ENCODE peak calls at places on chromosomes 5 and 9, in four cellular contexts. R, G, W and F are unnamed samples. For H3K27me3, H3K9me3 and H3K4me1, the result is how much of the 10 kb centered on the place peaks cover.

GRCh38 chr9:81506941-81507864 is 182.1 kb downstream of the TLE1 start:
- DNase-seq in R (no peak), G (no peak), W (no peak), F (no peak)

GRCh38 chr5:52582313-52582712 is 205.4 kb upstream of the ITGA1 start:
- DNase-seq in R (no peak), G (no peak), W (no peak), F (no peak)

GRCh38 chr9:91659529-91660294 is 236.1 kb upstream of the NFIL3 start:
- DNase-seq in R (no peak), G (no peak), W (no peak), F (peak)

GRCh38 chr5:72070519-72070918 is 36.8 kb upstream of the MAP1B start:
- DNase-seq in R (no peak), G (no peak), W (no peak), F (no peak)

GRCh38 chr5:77641963-77642589 is 3.6 kb upstream of the OTP start:
- DNase-seq in R (no peak), G (no peak), W (no peak), F (no peak)

GRCh38 chr9:76353280-76353679 is 40.9 kb downstream of the RFK start:
- DNase-seq in R (no peak), G (no peak), W (no peak), F (peak)

GRCh38 chr5:116788851-116789403 is 214.3 kb upstream of the SEMA6A start:
- DNase-seq in R (no peak), G (no peak), W (no peak), F (no peak)

GRCh38 chr9:20659474-20659962 is 24.5 kb upstream of the FOCAD start:
- DNase-seq in R (no peak), G (no peak), W (no peak), F (no peak)

GRCh38 chr5:55421074-55421529 is 113.3 kb downstream of the MTREX start:
- DNase-seq in R (no peak), G (no peak), W (no peak), F (peak)

GRCh38 chr9:76866689-76867088 is 39.2 kb downstream of the PRUNE2 start:
- DNase-seq in R (no peak), G (no peak), W (no peak), F (peak)

GRCh38 chr5:149892594-149892993 is 52.0 kb downstream of the PDE6A start:
- DNase-seq in R (no peak), G (no peak), W (no peak), F (no peak)

GRCh38 chr5:545641-546375 is 21.6 kb upstream of the SLC9A3 start:
- DNase-seq in R (no peak), G (peak), W (peak), F (no peak)

GRCh38 chr5:54457094-54457531 is 1.6 kb downstream of the HSPB3 start:
- DNase-seq in R (peak), G (no peak), W (no peak), F (peak)

GRCh38 chr9:92749071-92749933 is 15.3 kb downstream of the BICD2 start:
- DNase-seq in R (no peak), G (no peak), W (no peak), F (no peak)

GRCh38 chr5:104643320-104643719 is 1080.7 kb upstream of the NUDT12 start:
- DNase-seq in R (no peak), G (no peak), W (no peak), F (no peak)

GRCh38 chr5:32494827-32495226 is 50.3 kb upstream of the ZFR start:
- DNase-seq in R (no peak), G (no peak), W (no peak), F (no peak)

GRCh38 chr5:93596676-93597441 is 13.8 kb downstream of the NR2F1 start:
- DNase-seq in R (peak), G (peak), W (no peak), F (no peak)

GRCh38 chr9:127773981-127774380 is 4.5 kb downstream of the SH2D3C start:
- DNase-seq in R (no peak), G (no peak), W (no peak), F (no peak)

GRCh38 chr9:78707481-78707977 is 410.6 kb downstream of the PSAT1 start:
- DNase-seq in R (no peak), G (no peak), W (no peak), F (peak)

GRCh38 chr9:101324245-101324804 is 60.5 kb downstream of the BAAT start:
- DNase-seq in R (peak), G (no peak), W (no peak), F (no peak)

GRCh38 chr5:159095218-159095617 is 4.5 kb downstream of the EBF1 start:
- DNase-seq in R (no peak), G (no peak), W (no peak), F (no peak)

GRCh38 chr5:159095882-159096554 is 3.7 kb downstream of the EBF1 start:
- DNase-seq in R (no peak), G (no peak), W (no peak), F (no peak)

GRCh38 chr5:159092288-159092687 is 7.4 kb downstream of the EBF1 start:
- DNase-seq in R (no peak), G (no peak), W (no peak), F (no peak)

GRCh38 chr5:159096555-159097460 is 2.9 kb downstream of the EBF1 start:
- DNase-seq in R (no peak), G (no peak), W (no peak), F (no peak)

GRCh38 chr5:159094745-159095144 is 5.0 kb downstream of the EBF1 start:
- DNase-seq in R (no peak), G (no peak), W (peak), F (peak)
- H3K27me3 ChIP-seq in R (under half), G (under half), W (under half), F (under half)

DNA sequence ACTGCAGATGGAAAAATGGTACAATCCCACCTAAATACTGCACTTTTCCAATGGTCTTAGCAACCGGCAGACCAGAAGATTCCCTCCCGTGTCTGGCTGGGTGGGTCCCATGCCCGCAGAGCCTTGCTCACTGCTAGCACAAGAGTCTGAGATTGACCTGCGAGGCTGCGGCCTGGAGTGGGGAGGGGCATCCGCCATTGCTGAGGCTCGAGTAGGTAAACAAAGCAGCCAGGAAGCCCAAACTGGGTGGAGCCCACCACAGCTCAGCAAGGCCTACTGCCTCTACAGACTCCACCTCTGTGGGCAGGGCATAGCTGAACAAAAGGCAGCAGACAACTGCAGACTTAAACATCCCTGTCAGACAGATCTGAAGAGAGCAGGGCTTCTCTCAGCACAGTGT is 221.6 kb upstream of the CTNND2 start:
- DNase-seq in R (no peak), G (no peak), W (no peak), F (no peak)
- H3K9me3 ChIP-seq in R (under half), G (under half), W (under half), F (under half)

DNA sequence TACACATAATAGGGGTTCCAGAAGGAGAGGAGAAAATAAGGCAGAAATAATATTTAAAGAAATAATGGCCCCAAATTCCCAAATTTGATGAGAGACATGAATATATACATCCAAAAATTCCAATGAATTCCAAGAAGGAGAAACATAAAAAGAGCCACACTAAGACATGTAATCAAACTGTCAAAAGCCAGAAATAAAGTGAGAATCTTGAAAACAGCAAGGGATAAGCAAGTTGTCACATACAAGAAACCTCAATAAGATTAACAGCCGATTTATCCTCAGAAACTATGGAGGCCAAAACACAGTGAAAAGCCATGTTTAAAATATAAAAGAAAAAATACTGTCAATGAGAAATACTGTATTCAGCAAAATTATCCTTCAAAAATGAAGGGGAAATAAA is 14.5 kb downstream of the CATSPER3 start:
- DNase-seq in R (no peak), G (no peak), W (no peak), F (no peak)
- H3K4me1 ChIP-seq in R (under half), G (under half), W (under half), F (under half)

GRCh38 chr5:141871870-141872269 is 6.3 kb downstream of the PCDH1 start:
- DNase-seq in R (no peak), G (no peak), W (peak), F (no peak)
- H3K27me3 ChIP-seq in R (under half), G (under half), W (under half), F (under half)

DNA sequence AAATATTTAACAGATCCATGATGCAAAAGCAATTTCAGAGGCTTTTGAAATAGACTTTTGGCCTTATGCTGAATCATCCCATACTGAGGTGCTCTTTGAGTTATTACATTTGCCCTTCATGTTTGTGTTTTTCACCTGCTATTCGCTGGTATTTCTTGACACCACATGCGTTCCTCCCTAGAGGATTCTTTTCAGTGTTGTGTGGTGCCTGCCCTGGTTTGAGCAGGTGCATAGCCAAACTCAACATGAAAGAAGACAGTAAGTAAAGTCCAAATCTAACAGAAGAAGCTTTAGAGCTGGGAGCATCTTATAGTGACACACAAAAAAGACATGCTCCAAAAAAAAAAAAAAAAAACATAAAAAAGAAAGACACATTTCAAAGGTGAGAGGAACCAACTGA is 796.3 kb downstream of the SEMA5A start:
- DNase-seq in R (no peak), G (no peak), W (no peak), F (no peak)
- H3K9me3 ChIP-seq in R (under half), G (under half), W (under half), F (under half)

DNA sequence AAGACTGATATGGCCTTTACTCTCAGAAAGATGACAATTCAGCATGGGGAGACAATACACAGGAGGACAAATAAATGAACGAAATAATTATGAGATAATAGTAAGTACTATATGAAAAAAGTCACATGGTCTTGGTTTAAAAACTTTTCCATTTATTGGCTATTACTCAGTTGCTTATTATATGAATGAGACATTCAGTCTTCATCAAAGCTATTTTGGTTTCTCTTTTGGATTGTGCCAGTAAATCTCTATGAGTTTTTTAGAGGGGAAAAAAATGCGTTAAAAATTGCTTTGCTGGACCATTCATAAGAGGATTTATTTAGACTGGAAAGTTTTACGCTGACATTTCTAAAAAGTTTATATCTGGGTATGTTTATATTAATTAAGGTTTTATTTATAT is 137.7 kb downstream of the AOPEP start:
- DNase-seq in R (no peak), G (no peak), W (no peak), F (no peak)
- H3K4me1 ChIP-seq in R (under half), G (half or more), W (under half), F (half or more)

DNA sequence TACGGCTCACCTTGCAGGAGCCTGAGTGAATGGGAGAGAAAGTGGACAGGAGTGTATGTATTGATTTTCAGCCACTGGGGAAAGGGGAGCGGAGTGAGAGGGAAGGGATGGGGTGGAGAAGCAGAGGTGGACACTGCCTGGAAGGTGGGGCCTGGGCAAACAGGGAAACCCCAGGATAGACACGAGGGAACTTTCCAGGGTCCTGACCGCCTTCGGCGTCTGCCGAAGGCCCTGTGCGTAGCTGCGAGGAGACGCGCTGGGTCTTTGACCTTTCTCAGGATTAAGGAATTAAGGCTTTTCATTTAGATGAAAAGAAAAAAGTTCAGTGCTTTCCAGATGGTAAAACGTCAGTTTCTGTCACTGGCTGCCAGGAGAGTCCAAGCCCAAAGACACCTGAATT is 134.6 kb upstream of the RAPGEF1 start:
- DNase-seq in R (no peak), G (no peak), W (no peak), F (no peak)
- H3K27me3 ChIP-seq in R (under half), G (under half), W (under half), F (under half)

DNA sequence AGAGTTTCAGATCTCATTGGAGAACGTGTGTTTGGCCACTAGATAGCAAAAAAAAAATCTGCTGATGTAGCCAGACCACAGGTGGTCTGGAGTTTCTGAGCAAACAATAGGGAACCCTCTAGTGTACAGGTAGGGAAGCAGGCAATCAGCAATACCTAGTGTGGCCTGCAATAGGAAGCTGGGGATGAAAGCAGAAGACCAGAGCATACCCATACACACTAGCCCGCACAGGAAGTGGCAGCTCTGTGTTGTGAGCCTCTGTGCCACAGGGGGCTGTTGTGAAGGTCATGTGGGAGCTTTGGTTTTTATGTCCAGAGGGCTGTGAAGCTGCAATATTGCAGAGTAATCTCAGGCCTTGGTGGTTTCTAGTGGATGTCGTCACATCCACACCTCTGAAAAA is 81.2 kb downstream of the MTAP start:
- DNase-seq in R (no peak), G (no peak), W (no peak), F (no peak)
- H3K9me3 ChIP-seq in R (under half), G (under half), W (under half), F (under half)

GRCh38 chr5:141523991-141524390 is 35.1 kb downstream of the PCDHGC5 start:
- DNase-seq in R (no peak), G (no peak), W (no peak), F (no peak)

GRCh38 chr5:141521244-141521781 is 32.4 kb downstream of the PCDHGC5 start:
- DNase-seq in R (peak), G (no peak), W (no peak), F (peak)

GRCh38 chr5:141519605-141520288 is 30.9 kb downstream of the PCDHGC5 start:
- DNase-seq in R (no peak), G (no peak), W (no peak), F (no peak)

GRCh38 chr5:141524604-141525597 is 36.0 kb downstream of the PCDHGC5 start:
- DNase-seq in R (peak), G (peak), W (peak), F (peak)

GRCh38 chr5:141522301-141522700 is 33.4 kb downstream of the PCDHGC5 start:
- DNase-seq in R (no peak), G (no peak), W (no peak), F (no peak)
- H3K4me1 ChIP-seq in R (under half), G (half or more), W (under half), F (under half)

GRCh38 chr5:181131514-181131913 is 545 bp upstream of the OR2V1 start:
- DNase-seq in R (no peak), G (no peak), W (peak), F (no peak)

GRCh38 chr5:181133083-181133482 is 2.1 kb upstream of the OR2V1 start:
- DNase-seq in R (no peak), G (no peak), W (no peak), F (no peak)

GRCh38 chr5:181133610-181134231 is 2.8 kb upstream of the OR2V1 start:
- DNase-seq in R (peak), G (no peak), W (peak), F (peak)

GRCh38 chr5:181129601-181130000 is 1.4 kb downstream of the OR2V1 start:
- DNase-seq in R (no peak), G (no peak), W (no peak), F (no peak)

DNA sequence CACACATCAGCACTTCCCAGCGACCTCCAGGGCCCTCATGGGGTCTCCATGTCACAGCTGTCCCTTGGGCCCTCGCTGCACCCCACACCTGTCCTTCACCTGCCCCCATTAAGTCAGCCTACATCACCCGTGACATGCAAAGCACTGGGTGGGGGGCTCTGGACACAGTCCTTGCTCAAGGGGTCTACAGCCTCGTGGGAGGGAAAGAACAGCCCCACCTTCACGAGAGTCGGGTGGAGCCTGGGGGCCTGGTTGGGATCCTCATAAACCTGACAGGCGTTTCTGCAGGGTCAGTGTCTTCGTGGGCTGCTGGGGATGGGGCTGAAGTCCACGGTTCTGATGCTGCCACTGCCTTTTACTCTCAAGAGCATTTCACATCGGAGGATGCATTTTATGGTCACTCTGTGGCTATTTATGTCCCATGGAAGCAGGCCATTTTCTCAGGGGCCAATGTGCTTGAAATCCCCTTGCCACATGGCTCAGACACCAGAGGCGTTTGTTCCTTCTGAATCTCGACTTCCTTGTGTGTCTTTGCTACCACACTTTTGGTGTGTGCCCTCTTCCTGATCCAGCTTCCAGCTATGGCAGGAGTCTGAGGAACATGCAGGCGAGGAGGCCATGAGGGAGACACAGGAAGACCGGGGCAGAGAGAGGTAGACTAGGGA is at the start of gene OR2V1:
- DNase-seq in R (no peak), G (no peak), W (peak), F (no peak)
- H3K27me3 ChIP-seq in R (under half), G (under half), W (under half), F (under half)